ENCODE peak calls at places on chromosome 20, in four cellular contexts. M, Z, C and K are unnamed samples. For H3K4me1 and H3K9me3, the result is how much of the 10 kb centered on the place peaks cover.

GRCh38 chr20:2207770-2208097 is 88.1 kb upstream of the TGM3 start:
- DNase-seq in M (no peak), Z (no peak), C (no peak), K (no peak)

GRCh38 chr20:29497261-29497671 is 1760.2 kb upstream of the DEFB115 start:
- DNase-seq in Z (peak), C (peak), M (no peak), K (peak)

GRCh38 chr20:61761453-61762207 is 304.1 kb downstream of the TAF4 start:
- DNase-seq in C (no peak), M (no peak), Z (peak), K (no peak)

GRCh38 chr20:33947709-33948295 is 45.9 kb upstream of the RALY start:
- DNase-seq in Z (no peak), M (no peak), C (no peak), K (no peak)

GRCh38 chr20:208937-209566 is 18.0 kb upstream of the DEFB129 start:
- DNase-seq in C (no peak), Z (no peak), M (no peak), K (no peak)

GRCh38 chr20:8301655-8302054 is 169.6 kb downstream of the PLCB1 start:
- DNase-seq in C (no peak), M (no peak), Z (no peak), K (no peak)

GRCh38 chr20:43727980-43728590 is 1.3 kb upstream of the GTSF1L start:
- DNase-seq in M (no peak), Z (no peak), C (no peak), K (no peak)

GRCh38 chr20:19783966-19784401 is 25.9 kb downstream of the RIN2 start:
- DNase-seq in Z (peak), M (no peak), C (peak), K (no peak)

GRCh38 chr20:20759132-20759531 is 46.7 kb upstream of the RALGAPA2 start:
- DNase-seq in M (no peak), C (no peak), Z (no peak), K (no peak)

GRCh38 chr20:7924692-7925091 is 15.6 kb downstream of the HAO1 start:
- DNase-seq in Z (no peak), C (no peak), M (no peak), K (no peak)

GRCh38 chr20:62141397-62142251 is 1.6 kb downstream of the PSMA7 start:
- DNase-seq in Z (peak), C (no peak), M (no peak), K (no peak)

GRCh38 chr20:53899351-53900167 is 170.8 kb downstream of the BCAS1 start:
- DNase-seq in Z (no peak), C (no peak), M (peak), K (no peak)

GRCh38 chr20:62319346-62319909 is 16.6 kb downstream of the ADRM1 start:
- DNase-seq in Z (peak), M (no peak), C (no peak), K (no peak)

GRCh38 chr20:46151936-46152335 is 33.8 kb downstream of the CD40 start:
- DNase-seq in Z (no peak), M (no peak), C (no peak), K (no peak)

GRCh38 chr20:51359401-51359800 is 183.1 kb downstream of the NFATC2 start:
- DNase-seq in C (no peak), M (no peak), Z (no peak), K (no peak)

GRCh38 chr20:46221271-46221670 is 87.0 kb downstream of the CDH22 start:
- DNase-seq in Z (no peak), M (no peak), C (no peak), K (no peak)

DNA sequence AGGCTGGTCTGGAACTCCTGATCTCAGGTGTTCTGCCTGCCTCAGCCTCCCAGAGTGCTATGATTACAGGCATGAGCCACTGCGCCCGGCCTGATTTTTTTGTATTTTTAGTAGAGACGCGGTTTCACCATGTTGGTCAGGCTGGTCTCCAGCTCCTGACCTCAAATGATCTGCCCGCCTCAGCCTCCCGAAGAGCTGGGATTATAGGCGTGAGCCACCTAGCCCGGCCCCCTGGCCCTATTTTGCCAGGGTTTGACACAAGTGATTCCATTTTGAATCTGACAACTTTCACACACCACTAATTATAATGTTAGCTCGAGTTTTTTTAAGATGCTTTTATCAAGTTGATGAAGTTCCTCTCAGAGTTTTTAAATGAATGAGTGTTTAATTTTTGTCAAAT is 25.6 kb downstream of the TTLL9 start:
- DNase-seq in C (no peak), Z (no peak), M (no peak), K (no peak)
- H3K27ac ChIP-seq in C (no peak), Z (no peak), M (peak), K (peak)

DNA sequence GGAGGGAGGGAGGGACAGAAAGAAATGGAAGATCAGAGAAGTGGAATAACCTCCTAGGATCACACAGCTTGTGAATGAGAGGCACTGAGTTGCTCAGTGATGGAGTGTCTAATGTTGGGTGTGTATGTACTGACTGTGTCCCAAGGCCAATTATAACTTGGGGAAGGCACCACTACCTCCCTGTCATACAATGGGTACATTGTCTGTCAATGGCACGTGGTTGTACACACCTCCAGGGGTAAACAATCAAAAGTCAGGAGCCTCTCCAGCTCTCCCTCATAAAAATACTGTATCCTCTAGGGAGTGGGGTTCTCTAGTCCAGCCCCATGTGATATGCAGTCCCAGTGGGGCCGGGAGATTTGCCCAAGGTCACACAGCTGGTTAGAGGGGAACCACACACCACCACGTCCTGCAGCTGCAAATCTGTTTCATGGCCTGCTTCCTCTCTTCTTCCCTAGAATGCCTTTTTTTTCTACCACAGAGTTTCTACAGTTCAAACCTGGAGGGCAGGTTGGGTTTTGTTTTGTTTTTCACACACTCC is 112.5 kb downstream of the SNX5 start:
- DNase-seq in C (peak), Z (no peak), M (no peak), K (no peak)
- H3K4me1 ChIP-seq in C (under half), Z (under half), M (under half), K (under half)

DNA sequence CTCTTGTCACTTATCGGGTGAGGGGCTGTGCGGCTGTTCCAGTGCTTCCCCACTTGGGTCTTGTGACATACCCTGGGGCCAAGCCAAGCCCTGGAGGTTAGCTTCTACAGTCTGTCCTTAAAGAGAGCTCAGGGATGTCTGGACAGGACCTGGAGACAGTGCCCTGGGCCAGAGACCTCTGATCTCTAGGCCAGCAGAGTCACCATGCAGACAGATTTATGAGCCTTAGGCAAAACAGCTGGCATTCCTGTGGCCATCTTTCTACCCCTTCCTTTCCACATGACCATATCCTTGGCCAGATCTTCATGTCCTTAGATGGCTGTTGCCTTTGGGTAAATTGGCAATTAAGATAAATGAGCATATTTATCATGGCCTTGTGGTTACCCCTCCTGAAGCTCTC is 678.6 kb downstream of the MAFB start:
- DNase-seq in M (no peak), C (no peak), Z (no peak), K (no peak)
- H3K9me3 ChIP-seq in M (under half), C (under half), Z (under half), K (under half)

DNA sequence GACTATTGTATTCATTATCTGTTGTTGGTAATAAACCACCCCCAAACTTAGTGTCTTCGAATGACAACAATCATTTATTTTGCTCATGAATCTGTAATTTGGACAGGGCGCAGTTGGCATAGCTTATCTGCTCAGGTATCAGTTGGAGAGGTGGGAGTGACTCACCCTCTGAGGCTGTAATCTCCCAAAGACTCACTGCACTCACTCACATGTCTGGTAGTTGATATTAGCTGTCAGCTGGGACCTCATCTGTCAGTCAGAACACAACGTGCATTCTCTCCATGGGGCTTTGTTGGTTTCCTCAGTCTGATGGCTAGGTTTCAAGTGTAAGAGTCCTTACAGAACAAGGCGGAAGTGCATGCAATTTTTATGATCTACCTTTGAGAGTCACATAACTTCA is 219.0 kb upstream of the PRND start:
- DNase-seq in M (no peak), C (no peak), Z (no peak), K (no peak)
- H3K27ac ChIP-seq in M (no peak), C (no peak), Z (no peak), K (no peak)